ENCODE peak calls at places on chromosomes 11 and 22, in eight cellular contexts. S, F, O, K, W, C, J and A are unnamed samples.
A peak's percentile ranks its signal among the peaks of the same experiment; 100 is the strongest.

GRCh38 chr11:65415499-65416340 is 6.9 kb upstream of the NEAT1 start:
- DNase-seq in K (peak; percentile 13), S (no peak), J (no peak), O (peak; percentile 65), C (no peak), F (no peak), W (no peak), A (no peak)

GRCh38 chr11:125552927-125553326 is 16.4 kb upstream of the EI24 start:
- DNase-seq in S (no peak), W (no peak), C (no peak), K (no peak), J (no peak), O (no peak), F (no peak), A (no peak)

GRCh38 chr11:6475936-6476335 is 2.2 kb upstream of the TRIM3 start:
- DNase-seq in S (no peak), J (peak; percentile 83), C (no peak), K (no peak), W (peak; percentile 48), F (no peak), O (no peak), A (no peak)

GRCh38 chr11:70744396-70745185 is 346.3 kb downstream of the CTTN start:
- DNase-seq in K (no peak), S (no peak), W (no peak), F (no peak), O (no peak), J (no peak), C (no peak), A (no peak)

GRCh38 chr22:30045901-30046715 is 34.2 kb upstream of the HORMAD2 start:
- DNase-seq in C (no peak), O (no peak), W (no peak), S (no peak), J (no peak), K (no peak), F (no peak), A (no peak)

GRCh38 chr11:71388637-71389235 is 59.5 kb downstream of the DHCR7 start:
- DNase-seq in W (no peak), S (no peak), J (no peak), F (no peak), C (no peak), K (no peak), O (no peak), A (no peak)

GRCh38 chr11:44133335-44133946 is 38.0 kb downstream of the EXT2 start:
- DNase-seq in W (peak; percentile 59), F (no peak), S (peak; percentile 68), J (peak; percentile 75), O (no peak), K (no peak), C (no peak), A (peak; percentile 15)

GRCh38 chr11:93396356-93396755 is 65.8 kb downstream of the DEUP1 start:
- DNase-seq in J (peak; percentile 30), F (no peak), S (no peak), K (no peak), O (no peak), W (no peak), C (no peak), A (no peak)

GRCh38 chr11:70088735-70089250 is 10.7 kb downstream of the ANO1 start:
- DNase-seq in K (no peak), C (no peak), J (no peak), W (no peak), F (no peak), O (no peak), S (no peak), A (no peak)

GRCh38 chr11:9280655-9281301 is 15.6 kb upstream of the DENND5A start:
- DNase-seq in F (peak; percentile 62), J (no peak), O (no peak), K (no peak), W (peak; percentile 77), S (peak; percentile 73), C (peak; percentile 92), A (peak; percentile 88)

GRCh38 chr11:132977241-132977640 is 555.1 kb downstream of the OPCML start:
- DNase-seq in W (no peak), J (no peak), K (no peak), O (no peak), F (no peak), S (no peak), C (no peak), A (no peak)
- H3K4me3 ChIP-seq in W (no peak overlapping the region), J (no peak overlapping the region), K (no peak overlapping the region), O (no peak overlapping the region), F (no peak overlapping the region), S (no peak overlapping the region), C (no peak overlapping the region), A (no peak overlapping the region)

DNA sequence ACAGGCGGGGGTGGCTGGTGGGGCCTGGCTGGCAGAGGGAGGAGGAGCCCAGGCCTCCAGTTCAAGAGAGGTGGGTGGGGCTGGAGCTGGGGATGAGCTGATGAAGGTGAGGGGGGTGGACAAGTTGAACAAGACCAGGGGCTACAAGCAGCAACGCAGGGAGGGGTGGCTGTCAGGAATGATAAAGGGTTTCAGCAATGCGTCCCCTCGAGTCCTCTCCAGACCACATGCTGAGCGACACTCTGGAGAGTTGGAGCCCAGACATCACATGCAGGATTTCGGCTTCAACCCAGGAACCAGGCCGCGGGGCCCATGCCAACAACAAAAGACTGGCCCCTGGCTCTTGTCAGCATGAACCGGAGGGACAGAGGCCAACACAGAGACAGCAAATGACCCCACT is 480.3 kb downstream of the BRD1 start:
- DNase-seq in W (no peak), C (no peak), S (no peak), O (peak; percentile 22), K (no peak), J (no peak), F (no peak), A (no peak)
- TF ChIP-seq CTCF in W (no peak), C (no peak), S (no peak), O (no peak), K (no peak), J (no peak), F (no peak), A (no peak)

DNA sequence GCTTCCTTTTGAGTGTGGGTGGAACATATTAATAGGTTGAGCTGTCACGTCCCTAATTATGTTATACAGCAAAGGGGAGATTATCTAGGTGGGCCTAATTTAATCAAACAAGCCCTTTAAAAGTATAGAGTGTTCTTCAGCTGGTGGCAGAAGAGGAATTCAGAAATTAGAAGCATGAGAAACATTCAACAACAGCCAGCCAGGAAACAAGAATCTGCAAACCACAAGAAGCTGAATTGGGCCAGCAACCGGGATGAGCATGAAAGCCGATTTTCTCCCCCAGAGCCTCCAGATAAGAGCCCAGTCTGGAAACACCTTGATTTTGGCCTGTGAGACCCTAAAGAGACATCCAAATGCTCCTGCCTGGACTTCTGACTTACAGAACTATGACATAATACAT is 105.8 kb upstream of the LDLRAD3 start:
- DNase-seq in S (no peak), J (no peak), W (no peak), C (no peak), K (no peak), O (no peak), F (no peak), A (no peak)
- H3K4me3 ChIP-seq in S (no peak overlapping the region), J (no peak overlapping the region), W (no peak overlapping the region), C (no peak overlapping the region), K (no peak overlapping the region), O (no peak overlapping the region), F (no peak overlapping the region), A (no peak overlapping the region)

GRCh38 chr22:33013051-33013450 is 45.1 kb downstream of the SYN3 start:
- DNase-seq in F (no peak), S (no peak), O (no peak), W (no peak), K (no peak), J (no peak), C (no peak), A (no peak)
- TF ChIP-seq CTCF in F (no peak), S (no peak), O (no peak), W (no peak), K (no peak), J (peak; percentile 33), C (no peak), A (no peak)

DNA sequence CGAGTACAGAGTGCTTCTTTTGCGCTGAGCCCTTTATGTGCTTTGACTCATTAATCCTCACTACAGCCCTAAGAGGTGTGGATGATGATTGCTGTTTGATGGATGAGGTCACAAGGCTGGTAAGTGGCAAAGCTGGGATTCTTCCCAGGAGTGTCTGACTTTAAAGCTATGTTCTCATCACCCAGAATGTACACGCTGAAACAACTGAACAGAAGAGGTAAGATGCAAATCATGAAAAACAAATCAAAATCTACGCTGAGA is 37.7 kb upstream of the CREB3L1 start:
- DNase-seq in F (no peak), S (no peak), C (no peak), O (no peak), K (no peak), J (no peak), W (no peak), A (no peak)
- H3K4me3 ChIP-seq in F (no peak overlapping the region), S (no peak overlapping the region), C (no peak overlapping the region), O (no peak overlapping the region), K (no peak overlapping the region), J (no peak overlapping the region), W (peak overlapping the region; percentile 8), A (no peak overlapping the region)